ENCODE peak calls at places on chromosomes 2 and 18, in ten cellular contexts. One of them, this sample, is unnamed.

GRCh38 chr2:219423656-219424378 is 5.6 kb downstream of the DES start:
- DNase-seq in GM20000: no peak
- DNase-seq in RWPE1: no peak
- DNase-seq in choroid plexus epithelial cell: no peak
- DNase-seq in neural crest cell: no peak
- DNase-seq in fibroblast of lung: no peak
- DNase-seq in upper lobe of right lung: no peak
- DNase-seq in PC-9: no peak
- DNase-seq in bronchial epithelial cell: no peak
- DNase-seq in cardiac fibroblast: no peak
- DNase-seq in this sample: no peak

GRCh38 chr2:128322651-128323491 is 4.2 kb upstream of the HS6ST1 start:
- DNase-seq in GM20000: no peak
- DNase-seq in RWPE1: no peak
- DNase-seq in choroid plexus epithelial cell: no peak
- DNase-seq in neural crest cell: no peak
- DNase-seq in fibroblast of lung: no peak
- DNase-seq in upper lobe of right lung: peak
- DNase-seq in PC-9: no peak
- DNase-seq in bronchial epithelial cell: no peak
- DNase-seq in cardiac fibroblast: no peak
- DNase-seq in this sample: peak

GRCh38 chr18:23718243-23718720 is 29.0 kb downstream of the LAMA3 start:
- DNase-seq in GM20000: no peak
- DNase-seq in RWPE1: no peak
- DNase-seq in choroid plexus epithelial cell: peak
- DNase-seq in neural crest cell: no peak
- DNase-seq in fibroblast of lung: peak
- DNase-seq in upper lobe of right lung: no peak
- DNase-seq in PC-9: no peak
- DNase-seq in bronchial epithelial cell: peak
- DNase-seq in cardiac fibroblast: peak
- DNase-seq in this sample: no peak

GRCh38 chr2:120392923-120393322 is 47.0 kb downstream of the INHBB start:
- DNase-seq in GM20000: no peak
- DNase-seq in RWPE1: no peak
- DNase-seq in choroid plexus epithelial cell: no peak
- DNase-seq in neural crest cell: no peak
- DNase-seq in fibroblast of lung: no peak
- DNase-seq in upper lobe of right lung: no peak
- DNase-seq in PC-9: no peak
- DNase-seq in bronchial epithelial cell: no peak
- DNase-seq in cardiac fibroblast: no peak
- DNase-seq in this sample: no peak

GRCh38 chr2:233466991-233467603 is 99.5 kb downstream of the USP40 start:
- DNase-seq in GM20000: no peak
- DNase-seq in RWPE1: no peak
- DNase-seq in choroid plexus epithelial cell: no peak
- DNase-seq in neural crest cell: no peak
- DNase-seq in fibroblast of lung: no peak
- DNase-seq in upper lobe of right lung: peak
- DNase-seq in PC-9: no peak
- DNase-seq in bronchial epithelial cell: no peak
- DNase-seq in cardiac fibroblast: no peak
- DNase-seq in this sample: no peak

GRCh38 chr2:181440919-181441318 is 16.3 kb upstream of the ITGA4 start:
- DNase-seq in GM20000: no peak
- DNase-seq in RWPE1: no peak
- DNase-seq in choroid plexus epithelial cell: no peak
- DNase-seq in neural crest cell: no peak
- DNase-seq in fibroblast of lung: no peak
- DNase-seq in upper lobe of right lung: no peak
- DNase-seq in PC-9: no peak
- DNase-seq in bronchial epithelial cell: no peak
- DNase-seq in cardiac fibroblast: no peak
- DNase-seq in this sample: no peak

GRCh38 chr2:178267660-178268059 is 73.3 kb downstream of the OSBPL6 start:
- DNase-seq in GM20000: no peak
- DNase-seq in RWPE1: no peak
- DNase-seq in choroid plexus epithelial cell: no peak
- DNase-seq in neural crest cell: no peak
- DNase-seq in fibroblast of lung: no peak
- DNase-seq in upper lobe of right lung: no peak
- DNase-seq in PC-9: no peak
- DNase-seq in bronchial epithelial cell: no peak
- DNase-seq in cardiac fibroblast: no peak
- DNase-seq in this sample: no peak

GRCh38 chr2:239440511-239440959 is 39.7 kb upstream of the HDAC4 start:
- DNase-seq in GM20000: no peak
- DNase-seq in RWPE1: no peak
- DNase-seq in choroid plexus epithelial cell: no peak
- DNase-seq in neural crest cell: peak
- DNase-seq in fibroblast of lung: peak
- DNase-seq in upper lobe of right lung: no peak
- DNase-seq in PC-9: no peak
- DNase-seq in bronchial epithelial cell: no peak
- DNase-seq in cardiac fibroblast: no peak
- DNase-seq in this sample: no peak

GRCh38 chr18:47260138-47260923 is 8.9 kb upstream of the SKOR2 start:
- DNase-seq in GM20000: peak
- DNase-seq in RWPE1: peak
- DNase-seq in choroid plexus epithelial cell: peak
- DNase-seq in neural crest cell: peak
- DNase-seq in fibroblast of lung: peak
- DNase-seq in upper lobe of right lung: peak
- DNase-seq in PC-9: no peak
- DNase-seq in bronchial epithelial cell: peak
- DNase-seq in cardiac fibroblast: peak
- DNase-seq in this sample: no peak

GRCh38 chr2:46179037-46179621 is 118.1 kb upstream of the EPAS1 start:
- DNase-seq in GM20000: peak
- DNase-seq in RWPE1: no peak
- DNase-seq in choroid plexus epithelial cell: peak
- DNase-seq in neural crest cell: no peak
- DNase-seq in fibroblast of lung: peak
- DNase-seq in upper lobe of right lung: no peak
- DNase-seq in PC-9: peak
- DNase-seq in bronchial epithelial cell: peak
- DNase-seq in cardiac fibroblast: peak
- DNase-seq in this sample: no peak

GRCh38 chr2:69918391-69918790 is 3.5 kb downstream of the MXD1 start:
- DNase-seq in GM20000: no peak
- DNase-seq in RWPE1: no peak
- DNase-seq in choroid plexus epithelial cell: no peak
- DNase-seq in neural crest cell: no peak
- DNase-seq in fibroblast of lung: no peak
- DNase-seq in upper lobe of right lung: no peak
- DNase-seq in PC-9: no peak
- DNase-seq in bronchial epithelial cell: no peak
- DNase-seq in cardiac fibroblast: no peak
- DNase-seq in this sample: no peak

DNA sequence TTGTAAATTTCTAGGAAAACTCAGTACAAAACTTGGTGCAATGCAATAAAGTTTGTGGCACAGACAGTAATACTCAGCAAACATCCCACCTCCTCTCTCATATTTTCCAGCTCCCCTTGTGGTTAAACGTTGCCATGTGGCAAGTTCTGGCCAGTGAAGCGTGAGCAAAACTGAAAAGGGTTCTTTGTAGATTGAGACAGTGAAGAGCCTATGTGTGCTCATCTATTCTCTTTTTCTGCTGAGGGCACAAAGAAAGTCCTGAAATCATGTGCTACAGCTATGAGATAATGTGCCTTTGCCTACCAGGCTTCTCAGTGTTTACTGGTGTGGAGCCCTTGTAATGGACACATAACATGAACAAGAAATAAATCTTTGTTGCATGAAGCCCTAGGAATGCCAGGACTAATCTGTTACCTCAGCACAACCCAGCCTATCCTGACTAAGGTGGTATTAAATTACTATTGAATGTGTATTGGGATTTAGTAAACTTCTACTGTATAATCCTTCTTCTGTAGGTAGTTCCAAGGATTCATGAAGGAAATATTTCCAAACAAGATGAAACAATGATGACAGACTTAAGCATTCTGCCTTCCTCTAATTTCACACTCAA is 13.0 kb upstream of the TYMS start:
- DNase-seq in GM20000: no peak
- DNase-seq in RWPE1: no peak
- DNase-seq in choroid plexus epithelial cell: no peak
- DNase-seq in neural crest cell: no peak
- DNase-seq in fibroblast of lung: no peak
- DNase-seq in upper lobe of right lung: no peak
- DNase-seq in PC-9: no peak
- DNase-seq in bronchial epithelial cell: no peak
- DNase-seq in cardiac fibroblast: no peak
- DNase-seq in this sample: no peak
- TF ChIP-seq CTCF in GM20000: no peak
- TF ChIP-seq CTCF in RWPE1: no peak
- TF ChIP-seq CTCF in choroid plexus epithelial cell: no peak
- TF ChIP-seq CTCF in neural crest cell: no peak
- TF ChIP-seq CTCF in fibroblast of lung: no peak
- TF ChIP-seq CTCF in upper lobe of right lung: no peak
- TF ChIP-seq CTCF in PC-9: no peak
- TF ChIP-seq CTCF in bronchial epithelial cell: no peak
- TF ChIP-seq CTCF in cardiac fibroblast: peak
- TF ChIP-seq CTCF in this sample: no peak

DNA sequence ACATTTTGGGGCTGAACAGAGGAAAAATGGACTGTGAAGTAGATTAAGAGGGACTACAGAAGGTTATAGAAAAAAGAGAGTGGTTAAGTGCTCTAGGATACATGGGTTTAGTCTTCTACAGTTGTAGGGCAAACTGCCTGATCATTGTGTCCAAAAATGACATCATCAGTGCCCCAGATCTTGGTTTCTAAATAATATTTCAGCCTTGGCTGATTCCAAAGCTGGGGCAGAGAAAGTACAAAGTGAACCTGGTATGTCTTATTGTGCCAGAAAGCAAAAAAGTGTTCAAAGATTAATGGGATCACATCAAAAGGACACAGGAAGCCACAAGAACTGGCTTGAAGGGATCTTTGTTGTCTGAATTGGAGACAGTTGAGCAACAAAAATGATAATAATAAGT is 97.1 kb upstream of the ZNF521 start:
- DNase-seq in GM20000: no peak
- DNase-seq in RWPE1: no peak
- DNase-seq in choroid plexus epithelial cell: no peak
- DNase-seq in neural crest cell: no peak
- DNase-seq in fibroblast of lung: no peak
- DNase-seq in upper lobe of right lung: no peak
- DNase-seq in PC-9: no peak
- DNase-seq in bronchial epithelial cell: no peak
- DNase-seq in cardiac fibroblast: no peak
- DNase-seq in this sample: no peak
- TF ChIP-seq CTCF in GM20000: no peak
- TF ChIP-seq CTCF in RWPE1: no peak
- TF ChIP-seq CTCF in choroid plexus epithelial cell: no peak
- TF ChIP-seq CTCF in neural crest cell: no peak
- TF ChIP-seq CTCF in fibroblast of lung: no peak
- TF ChIP-seq CTCF in upper lobe of right lung: no peak
- TF ChIP-seq CTCF in PC-9: no peak
- TF ChIP-seq CTCF in bronchial epithelial cell: no peak
- TF ChIP-seq CTCF in cardiac fibroblast: no peak
- TF ChIP-seq CTCF in this sample: no peak

GRCh38 chr2:55049794-55050132 is 488 bp downstream of the RTN4 start:
- DNase-seq in GM20000: peak
- DNase-seq in RWPE1: peak
- DNase-seq in choroid plexus epithelial cell: no peak
- DNase-seq in neural crest cell: no peak
- DNase-seq in fibroblast of lung: no peak
- DNase-seq in upper lobe of right lung: no peak
- DNase-seq in PC-9: no peak
- DNase-seq in bronchial epithelial cell: no peak
- DNase-seq in cardiac fibroblast: no peak
- DNase-seq in this sample: no peak

GRCh38 chr2:55050133-55050994 is at the start of gene RTN4:
- DNase-seq in GM20000: peak
- DNase-seq in RWPE1: peak
- DNase-seq in choroid plexus epithelial cell: peak
- DNase-seq in neural crest cell: peak
- DNase-seq in fibroblast of lung: peak
- DNase-seq in upper lobe of right lung: peak
- DNase-seq in PC-9: peak
- DNase-seq in bronchial epithelial cell: peak
- DNase-seq in cardiac fibroblast: peak
- DNase-seq in this sample: peak

GRCh38 chr2:55047677-55048299 is 2.5 kb downstream of the RTN4 start:
- DNase-seq in GM20000: peak
- DNase-seq in RWPE1: peak
- DNase-seq in choroid plexus epithelial cell: peak
- DNase-seq in neural crest cell: no peak
- DNase-seq in fibroblast of lung: peak
- DNase-seq in upper lobe of right lung: no peak
- DNase-seq in PC-9: peak
- DNase-seq in bronchial epithelial cell: peak
- DNase-seq in cardiac fibroblast: peak
- DNase-seq in this sample: no peak

GRCh38 chr2:55048925-55049793 is 1.1 kb downstream of the RTN4 start:
- DNase-seq in GM20000: peak
- DNase-seq in RWPE1: peak
- DNase-seq in choroid plexus epithelial cell: peak
- DNase-seq in neural crest cell: peak
- DNase-seq in fibroblast of lung: peak
- DNase-seq in upper lobe of right lung: peak
- DNase-seq in PC-9: peak
- DNase-seq in bronchial epithelial cell: peak
- DNase-seq in cardiac fibroblast: peak
- DNase-seq in this sample: peak

DNA sequence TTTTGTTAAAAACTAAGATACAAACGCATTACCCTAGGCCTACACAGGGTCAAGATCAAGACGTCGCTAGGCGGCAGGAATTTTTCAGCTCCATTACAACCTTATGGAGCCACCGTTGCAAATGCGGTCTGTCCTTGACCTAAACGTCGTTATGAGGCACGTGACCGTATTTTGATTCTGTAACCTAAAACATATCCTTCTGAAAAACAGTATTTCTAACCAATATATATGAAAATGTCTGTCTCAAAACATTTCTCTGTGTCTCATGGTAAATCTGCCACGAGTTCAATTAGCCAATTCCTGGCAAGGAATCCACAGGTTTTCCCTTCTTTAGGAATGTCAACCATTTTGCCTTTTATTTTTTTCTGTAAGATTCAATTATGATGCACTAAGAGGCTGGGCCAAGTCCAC is 1.7 kb downstream of the RTN4 start:
- DNase-seq in GM20000: no peak
- DNase-seq in RWPE1: peak
- DNase-seq in choroid plexus epithelial cell: peak
- DNase-seq in neural crest cell: no peak
- DNase-seq in fibroblast of lung: peak
- DNase-seq in upper lobe of right lung: no peak
- DNase-seq in PC-9: no peak
- DNase-seq in bronchial epithelial cell: peak
- DNase-seq in cardiac fibroblast: peak
- DNase-seq in this sample: no peak
- TF ChIP-seq CTCF in GM20000: no peak
- TF ChIP-seq CTCF in RWPE1: no peak
- TF ChIP-seq CTCF in choroid plexus epithelial cell: peak
- TF ChIP-seq CTCF in neural crest cell: no peak
- TF ChIP-seq CTCF in fibroblast of lung: peak
- TF ChIP-seq CTCF in upper lobe of right lung: no peak
- TF ChIP-seq CTCF in PC-9: no peak
- TF ChIP-seq CTCF in bronchial epithelial cell: peak
- TF ChIP-seq CTCF in cardiac fibroblast: peak
- TF ChIP-seq CTCF in this sample: no peak

GRCh38 chr18:44712025-44712424 is 31.3 kb downstream of the SETBP1 start:
- DNase-seq in GM20000: no peak
- DNase-seq in RWPE1: no peak
- DNase-seq in choroid plexus epithelial cell: no peak
- DNase-seq in neural crest cell: no peak
- DNase-seq in fibroblast of lung: no peak
- DNase-seq in upper lobe of right lung: no peak
- DNase-seq in PC-9: no peak
- DNase-seq in bronchial epithelial cell: no peak
- DNase-seq in cardiac fibroblast: no peak
- DNase-seq in this sample: no peak
- TF ChIP-seq CTCF in GM20000: no peak
- TF ChIP-seq CTCF in RWPE1: no peak
- TF ChIP-seq CTCF in choroid plexus epithelial cell: no peak
- TF ChIP-seq CTCF in neural crest cell: no peak
- TF ChIP-seq CTCF in fibroblast of lung: no peak
- TF ChIP-seq CTCF in upper lobe of right lung: no peak
- TF ChIP-seq CTCF in PC-9: no peak
- TF ChIP-seq CTCF in bronchial epithelial cell: no peak
- TF ChIP-seq CTCF in cardiac fibroblast: no peak
- TF ChIP-seq CTCF in this sample: no peak

This sample was measured in osteocyte.